ENCODE peak calls at places on chromosomes 2 and 18, in ten cellular contexts. L is psoas muscle, U is PC-3, Y is heart right ventricle, B is tibial nerve, Q is keratinocyte, R is cardiac muscle cell, A is PC-9, X is left ventricle myocardium inferior, M is sigmoid colon. J is an unnamed sample.

GRCh38 chr18:74316257-74317180 is 880 bp downstream of the C18orf63 start:
- DNase-seq in L (no peak), U (peak; percentile 95), Y (no peak), B (no peak), Q (no peak), R (peak; percentile 44), A (peak; percentile 60), X (no peak), M (no peak), J (no peak)

GRCh38 chr2:221779614-221780067 is 207.5 kb upstream of the EPHA4 start:
- DNase-seq in L (no peak), U (no peak), Y (no peak), B (no peak), Q (no peak), R (no peak), A (no peak), X (no peak), M (peak; percentile 83), J (no peak)

GRCh38 chr2:8239402-8240127 is 442.3 kb upstream of the ID2 start:
- DNase-seq in L (no peak), U (no peak), Y (no peak), B (no peak), Q (no peak), R (no peak), A (no peak), X (no peak), M (no peak), J (no peak)

GRCh38 chr18:74775239-74775638 is 177.6 kb downstream of the ZNF407 start:
- DNase-seq in L (no peak), U (peak; percentile 16), Y (no peak), B (no peak), Q (no peak), R (no peak), A (no peak), X (no peak), M (no peak), J (no peak)

GRCh38 chr2:111202266-111203040 is 81.7 kb downstream of the BCL2L11 start:
- DNase-seq in L (no peak), U (peak; percentile 77), Y (no peak), B (no peak), Q (no peak), R (no peak), A (no peak), X (no peak), M (no peak), J (no peak)

GRCh38 chr18:79095216-79095615 is 26.0 kb downstream of the ATP9B start:
- DNase-seq in L (no peak), U (no peak), Y (no peak), B (no peak), Q (no peak), R (no peak), A (no peak), X (no peak), M (no peak), J (no peak)

GRCh38 chr2:191122638-191123294 is 28.0 kb downstream of the STAT4 start:
- DNase-seq in L (no peak), U (no peak), Y (no peak), B (no peak), Q (no peak), R (no peak), A (no peak), X (no peak), M (no peak), J (no peak)

GRCh38 chr18:76491436-76491800 is 3.6 kb downstream of the ZNF516 start:
- DNase-seq in L (peak; percentile 84), U (no peak), Y (peak; percentile 81), B (peak; percentile 76), Q (no peak), R (peak; percentile 77), A (peak; percentile 67), X (peak; percentile 81), M (peak; percentile 88), J (peak; percentile 76)

GRCh38 chr18:58225101-58225500 is 181.1 kb downstream of the NEDD4L start:
- DNase-seq in L (no peak), U (peak; percentile 42), Y (no peak), B (no peak), Q (no peak), R (no peak), A (no peak), X (no peak), M (no peak), J (no peak)

GRCh38 chr2:100909571-100909970 is 89.6 kb downstream of the NPAS2 start:
- DNase-seq in L (no peak), U (no peak), Y (no peak), B (no peak), Q (no peak), R (no peak), A (no peak), X (no peak), M (no peak), J (no peak)

GRCh38 chr2:112229365-112229764 is 25.5 kb downstream of the ZC3H8 start:
- DNase-seq in L (no peak), U (no peak), Y (no peak), B (no peak), Q (peak; percentile 84), R (no peak), A (no peak), X (no peak), M (no peak), J (no peak)

GRCh38 chr2:120298173-120298835 is 45.7 kb downstream of the RALB start:
- DNase-seq in L (no peak), U (no peak), Y (no peak), B (no peak), Q (no peak), R (no peak), A (no peak), X (no peak), M (no peak), J (no peak)

GRCh38 chr2:18500333-18500732 is 60.1 kb downstream of the RDH14 start:
- DNase-seq in L (no peak), U (peak; percentile 44), Y (no peak), B (no peak), Q (peak; percentile 13), R (no peak), A (no peak), X (no peak), M (no peak), J (no peak)

GRCh38 chr2:58541511-58541910 is 300.4 kb upstream of the FANCL start:
- DNase-seq in L (no peak), U (no peak), Y (no peak), B (no peak), Q (no peak), R (no peak), A (no peak), X (no peak), M (no peak), J (no peak)

DNA sequence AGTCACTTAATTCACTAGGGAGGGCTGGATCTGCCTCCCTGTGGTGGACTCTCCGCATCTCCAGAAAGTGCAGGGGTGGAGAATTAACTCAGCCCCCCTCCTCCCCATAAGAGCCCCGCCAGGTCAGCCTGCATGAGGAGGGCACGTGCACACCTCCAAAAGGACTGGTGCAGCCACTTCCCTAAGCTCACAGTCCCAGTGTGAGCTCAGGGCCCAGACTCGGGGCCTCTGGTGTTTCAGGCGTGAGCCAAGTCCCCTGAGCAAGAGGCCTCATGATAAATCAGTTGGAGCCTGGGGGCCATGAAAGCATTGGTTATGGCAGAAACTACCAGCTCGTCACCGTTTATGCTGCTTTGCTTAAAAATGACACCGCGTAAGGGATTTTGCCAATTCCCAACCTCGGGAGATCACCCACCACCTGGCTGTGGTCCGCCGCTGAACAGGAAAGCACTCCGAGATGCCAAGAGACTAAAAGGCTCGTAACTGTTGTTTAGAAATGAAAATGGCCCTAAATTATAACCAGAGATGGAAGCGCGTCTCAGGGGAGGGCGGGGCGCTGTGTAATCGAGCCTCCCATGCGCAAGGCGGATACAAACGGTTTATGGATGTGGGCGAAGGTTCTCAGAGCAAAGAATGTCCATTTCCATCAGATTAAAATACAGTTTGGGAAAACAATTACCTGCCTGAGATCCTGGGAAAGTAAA is 141.6 kb downstream of the BCL2 start:
- DNase-seq in L (peak; percentile 77), U (no peak), Y (no peak), B (no peak), Q (no peak), R (no peak), A (no peak), X (no peak), M (peak; percentile 89), J (peak; percentile 47)
- H3K4me3 ChIP-seq in L (peak overlapping the region; percentile 49), U (no peak overlapping the region), Y (no peak overlapping the region), B (no peak overlapping the region), Q (peak overlapping the region; percentile 36), R (no peak overlapping the region), A (no peak overlapping the region), X (peak overlapping the region; percentile 36), M (peak overlapping the region; percentile 25), J (peak overlapping the region; percentile 46)

GRCh38 chr18:68152770-68153169 is 562.1 kb downstream of the TMX3 start:
- DNase-seq in L (no peak), U (no peak), Y (no peak), B (no peak), Q (no peak), R (no peak), A (no peak), X (no peak), M (no peak), J (no peak)
- H3K4me1 ChIP-seq in L (no peaks in the 10 kb centered on the region), U (peaks cover 5% of the 10 kb centered on the region), Y (no peaks in the 10 kb centered on the region), B (no peaks in the 10 kb centered on the region), Q (no peaks in the 10 kb centered on the region), R (no peaks in the 10 kb centered on the region), A (peaks cover 4% of the 10 kb centered on the region), X (no peaks in the 10 kb centered on the region), M (no peaks in the 10 kb centered on the region), J (no peaks in the 10 kb centered on the region)

DNA sequence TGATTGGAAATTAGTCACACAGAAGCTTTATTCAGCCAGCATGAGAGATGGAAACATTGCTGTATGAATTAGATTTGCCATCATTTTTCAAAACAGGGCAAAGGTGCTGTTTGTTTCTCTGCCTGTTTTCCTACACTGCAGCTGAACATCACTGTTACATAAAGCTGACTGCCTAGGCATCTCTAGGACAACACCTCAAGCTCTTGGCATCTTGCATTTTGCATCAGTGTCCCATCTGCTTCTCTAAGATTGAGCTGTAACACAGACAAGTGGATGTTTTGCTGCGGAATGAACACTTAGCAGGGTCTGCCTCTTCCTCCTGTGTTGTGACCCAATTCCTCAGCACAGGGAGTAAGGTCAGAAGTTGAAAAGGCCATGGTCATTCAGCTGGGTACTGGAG is 4.9 kb downstream of the CCT7 start:
- DNase-seq in L (no peak), U (no peak), Y (no peak), B (no peak), Q (no peak), R (no peak), A (no peak), X (no peak), M (no peak), J (no peak)
- H3K36me3 ChIP-seq in L (peaks cover 62% of the 10 kb centered on the region), U (peaks cover 30% of the 10 kb centered on the region), Y (peaks cover 19% of the 10 kb centered on the region), B (peaks cover 10% of the 10 kb centered on the region), Q (peaks cover 21% of the 10 kb centered on the region), R (peaks cover 22% of the 10 kb centered on the region), A (peaks cover 32% of the 10 kb centered on the region), X (peaks cover 51% of the 10 kb centered on the region), M (peaks cover 20% of the 10 kb centered on the region), J (peaks cover 15% of the 10 kb centered on the region)

DNA sequence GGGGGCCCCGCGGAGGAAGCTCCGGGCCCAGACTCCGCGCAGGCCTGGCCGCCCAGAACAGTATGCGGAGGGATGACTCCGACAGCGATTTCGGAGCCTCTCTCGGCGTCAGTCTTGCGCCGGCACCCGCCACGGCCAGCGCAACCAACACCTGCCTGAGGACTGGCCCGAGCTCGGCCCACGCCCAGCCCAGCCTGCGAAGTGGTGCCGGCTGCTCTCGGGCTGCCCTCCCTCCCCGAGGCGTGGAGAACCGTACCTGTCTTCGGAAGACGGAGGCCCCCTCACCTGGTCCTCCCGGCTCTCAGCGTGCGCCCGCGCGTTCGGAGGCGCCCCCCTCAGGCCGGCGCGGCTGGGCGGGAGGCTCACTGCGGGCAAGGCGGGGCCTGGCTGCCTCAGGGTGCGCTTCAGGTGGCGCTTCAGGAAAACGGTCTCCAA is at the start of gene M1AP:
- DNase-seq in L (no peak), U (no peak), Y (no peak), B (no peak), Q (no peak), R (no peak), A (peak; percentile 43), X (no peak), M (no peak), J (no peak)
- H3K4me3 ChIP-seq in L (peak within 1 kb of the TSS; percentile 5), U (no peak within 1 kb of the TSS), Y (peak within 1 kb of the TSS; percentile 10), B (no peak within 1 kb of the TSS), Q (no peak within 1 kb of the TSS), R (no peak within 1 kb of the TSS), A (peak within 1 kb of the TSS; percentile 55), X (peak within 1 kb of the TSS; percentile 47), M (no peak within 1 kb of the TSS), J (no peak within 1 kb of the TSS)

J was measured in BE2C.